ENCODE peak calls at places on chromosome 14, in seven cellular contexts. Z is naive thymus-derived CD4-positive, alpha-beta T cell; G is small intestine; M is HCT116; K is SJCRH30; D is DND-41; S is uterus. Q is an unnamed sample.

GRCh38 chr14:30005114-30005698 is 77.6 kb upstream of the PRKD1 start:
- DNase-seq in S (no peak), G (peak; percentile 80), M (no peak), Z (no peak), K (peak; percentile 9), D (no peak), Q (no peak)

GRCh38 chr14:75495399-75495798 is 26.9 kb upstream of the BATF start:
- DNase-seq in G (no peak), Z (no peak), K (no peak), M (no peak), D (no peak), S (no peak), Q (no peak)

GRCh38 chr14:64639340-64639821 is 64.8 kb upstream of the PLEKHG3 start:
- DNase-seq in M (no peak), Z (no peak), S (no peak), K (no peak), D (no peak), G (no peak), Q (no peak)

GRCh38 chr14:63504628-63505027 is 38.5 kb downstream of the PPP2R5E start:
- DNase-seq in S (no peak), M (no peak), G (no peak), Z (no peak), D (no peak), K (no peak), Q (no peak)

GRCh38 chr14:75440733-75441474 is 13.1 kb downstream of the JDP2 start:
- DNase-seq in K (no peak), G (no peak), Z (no peak), S (peak; percentile 64), M (no peak), D (no peak), Q (no peak)

GRCh38 chr14:75273272-75274044 is 5.2 kb upstream of the FOS start:
- DNase-seq in D (no peak), S (peak; percentile 42), G (no peak), M (no peak), Z (no peak), K (no peak), Q (no peak)

GRCh38 chr14:91968280-91968679 is 20.8 kb upstream of the FBLN5 start:
- DNase-seq in D (no peak), K (no peak), M (no peak), G (no peak), Z (no peak), S (no peak), Q (peak; percentile 48)

GRCh38 chr14:85556263-85556662 is 26.3 kb downstream of the FLRT2 start:
- DNase-seq in M (no peak), S (no peak), K (no peak), D (no peak), Z (no peak), G (no peak), Q (no peak)

GRCh38 chr14:98593361-98593761 is 678.6 kb downstream of the BCL11B start:
- DNase-seq in K (no peak), D (no peak), Z (no peak), M (no peak), S (no peak), G (no peak), Q (no peak)

GRCh38 chr14:24422694-24423531 is 6.6 kb downstream of the CBLN3 start:
- DNase-seq in K (no peak), D (no peak), M (no peak), S (no peak), Z (no peak), G (peak; percentile 93), Q (no peak)

GRCh38 chr14:90373887-90374286 is 22.9 kb upstream of the CALM1 start:
- DNase-seq in M (no peak), K (no peak), D (no peak), Z (no peak), G (no peak), S (no peak), Q (no peak)

GRCh38 chr14:58637391-58638230 is at the start of gene DACT1:
- DNase-seq in M (no peak), S (peak; percentile 72), Z (peak; percentile 45), D (no peak), K (peak; percentile 85), G (peak; percentile 25), Q (no peak)

GRCh38 chr14:37720131-37720530 is 124.7 kb downstream of the TTC6 start:
- DNase-seq in Z (no peak), M (no peak), D (no peak), G (no peak), K (no peak), S (no peak), Q (no peak)

GRCh38 chr14:68784298-68784910 is 8.5 kb downstream of the ZFP36L1 start:
- DNase-seq in K (no peak), Z (no peak), D (no peak), S (peak; percentile 50), G (peak; percentile 99), M (no peak), Q (no peak)

GRCh38 chr14:62322216-62322615 is 560.0 kb downstream of the SNAPC1 start:
- DNase-seq in G (no peak), K (no peak), S (no peak), Z (no peak), M (no peak), D (no peak), Q (no peak)

GRCh38 chr14:50451854-50452253 is 55.2 kb upstream of the CDKL1 start:
- DNase-seq in S (no peak), G (no peak), M (no peak), Z (no peak), K (no peak), D (no peak), Q (no peak)

GRCh38 chr14:64541971-64542838 is 1.7 kb downstream of the HSPA2 start:
- DNase-seq in M (no peak), Z (no peak), D (no peak), K (no peak), G (no peak), S (peak; percentile 24), Q (no peak)

GRCh38 chr14:59913187-59913586 is 6.8 kb upstream of the LRRC9 start:
- DNase-seq in Z (no peak), G (no peak), K (no peak), S (no peak), D (no peak), M (no peak), Q (no peak)

GRCh38 chr14:25090716-25091454 is 40.9 kb upstream of the STXBP6 start:
- DNase-seq in M (no peak), Z (no peak), S (no peak), G (peak; percentile 74), K (no peak), D (no peak), Q (no peak)

GRCh38 chr14:71341160-71341559 is 433.9 kb downstream of the PCNX1 start:
- DNase-seq in Z (no peak), D (no peak), K (no peak), M (no peak), G (no peak), S (no peak), Q (no peak)

DNA sequence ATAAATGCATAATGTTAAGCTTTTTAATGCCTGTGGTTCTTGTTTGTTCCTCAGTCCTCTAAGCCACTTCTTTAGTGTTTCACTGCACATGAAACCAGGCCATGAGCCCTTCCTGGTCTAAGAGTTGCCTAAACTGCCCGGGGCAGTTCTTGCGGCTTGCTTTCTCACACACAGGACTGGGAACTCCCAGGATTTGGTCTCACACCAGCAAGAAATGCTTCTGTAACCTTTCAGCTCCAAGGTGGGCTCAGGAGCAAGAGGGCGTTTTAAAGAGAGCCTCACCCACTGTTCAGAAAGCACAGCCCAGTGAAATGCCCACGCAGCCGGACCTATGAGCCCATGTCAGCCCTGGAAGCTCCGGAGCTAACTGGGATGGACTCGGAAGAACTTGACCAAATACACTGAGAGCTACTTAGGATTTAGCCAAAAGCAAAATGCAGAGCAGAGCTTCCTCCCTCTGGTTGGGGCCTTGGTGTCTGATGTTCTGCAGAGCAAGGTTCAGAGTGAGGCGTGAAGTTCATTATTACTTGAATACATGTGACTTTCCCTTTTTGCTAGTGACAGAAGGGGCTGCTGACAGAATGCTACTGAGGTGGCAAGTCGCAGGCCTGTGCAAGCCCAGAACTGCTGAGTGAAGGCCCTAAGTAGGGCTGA is 23.4 kb downstream of the SLC25A29 start:
- DNase-seq in K (no peak), Z (no peak), S (no peak), G (no peak), M (no peak), D (no peak), Q (no peak)
- H3K4me1 ChIP-seq in K (peaks cover 6% of the 10 kb centered on the region), Z (no peaks in the 10 kb centered on the region), S (no peaks in the 10 kb centered on the region), G (no peaks in the 10 kb centered on the region), M (peaks cover 26% of the 10 kb centered on the region), D (peaks cover 15% of the 10 kb centered on the region), Q (peaks cover 17% of the 10 kb centered on the region)

GRCh38 chr14:95318399-95318834 is 1.3 kb downstream of the CLMN start:
- DNase-seq in D (no peak), Z (no peak), K (no peak), G (peak; percentile 31), M (no peak), S (no peak), Q (no peak)
- H3K4me1 ChIP-seq in D (peaks cover 13% of the 10 kb centered on the region), Z (no peaks in the 10 kb centered on the region), K (peaks cover 57% of the 10 kb centered on the region), G (no peaks in the 10 kb centered on the region), M (peaks cover 51% of the 10 kb centered on the region), S (no peaks in the 10 kb centered on the region), Q (peaks cover 11% of the 10 kb centered on the region)

GRCh38 chr14:94029671-94030203 is 3.6 kb downstream of the OTUB2 start:
- DNase-seq in M (no peak), K (no peak), Z (no peak), S (no peak), D (no peak), G (no peak), Q (no peak)
- H3K4me1 ChIP-seq in M (peaks cover 55% of the 10 kb centered on the region), K (no peaks in the 10 kb centered on the region), Z (peaks cover 12% of the 10 kb centered on the region), S (no peaks in the 10 kb centered on the region), D (no peaks in the 10 kb centered on the region), G (no peaks in the 10 kb centered on the region), Q (no peaks in the 10 kb centered on the region)

GRCh38 chr14:22837750-22838538 is 1.6 kb downstream of the MMP14 start:
- DNase-seq in S (peak; percentile 86), M (no peak), D (no peak), G (peak; percentile 42), Z (no peak), K (no peak), Q (no peak)

GRCh38 chr14:22835505-22835904 is 880 bp upstream of the MMP14 start:
- DNase-seq in K (no peak), M (no peak), Z (no peak), D (no peak), S (no peak), G (no peak), Q (no peak)

GRCh38 chr14:22836301-22837058 is at the start of gene MMP14:
- DNase-seq in Z (no peak), G (peak; percentile 63), K (peak; percentile 87), S (peak; percentile 89), D (no peak), M (no peak), Q (no peak)

GRCh38 chr14:22838631-22839041 is 2.3 kb downstream of the MMP14 start:
- DNase-seq in K (no peak), Z (no peak), M (no peak), S (peak; percentile 50), D (no peak), G (no peak), Q (no peak)

DNA sequence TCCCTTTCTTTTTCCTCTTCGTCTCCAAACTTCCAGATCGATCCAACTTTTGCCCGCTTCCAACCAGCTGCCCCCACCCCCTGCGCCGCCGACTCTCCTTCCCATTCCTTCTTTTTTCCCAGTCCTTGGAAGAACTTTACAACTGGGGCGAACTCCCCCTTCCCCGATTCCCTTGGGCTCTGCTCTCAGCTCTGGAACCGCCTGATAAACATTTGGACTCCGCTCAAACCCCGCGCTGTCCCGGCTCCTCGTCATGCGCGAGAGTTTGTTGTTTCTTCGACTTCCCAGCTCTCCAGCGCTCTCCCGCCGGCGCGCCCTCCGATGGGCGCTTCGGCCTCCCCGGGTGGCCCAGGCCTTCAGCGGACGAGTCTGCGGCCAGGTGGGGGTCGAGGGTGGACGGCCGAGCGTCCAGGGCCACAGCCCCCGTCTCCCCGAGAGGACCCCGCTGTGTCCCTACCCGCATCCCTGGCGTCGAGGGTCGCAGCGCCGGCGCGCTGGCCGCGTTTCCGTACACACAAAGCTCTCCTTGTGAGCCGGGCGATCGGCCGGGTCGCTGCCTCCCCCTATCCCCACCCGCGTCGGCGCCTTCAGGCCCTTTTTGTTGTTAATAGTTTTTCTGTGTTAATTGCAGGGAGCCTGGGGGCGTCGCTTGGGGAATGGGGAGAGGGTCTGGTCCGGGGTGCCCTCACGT is 819 bp downstream of the MMP14 start:
- DNase-seq in D (no peak), Z (no peak), S (peak; percentile 66), G (peak; percentile 73), K (no peak), M (no peak), Q (no peak)
- H3K4me1 ChIP-seq in D (no peaks in the 10 kb centered on the region), Z (peaks cover 13% of the 10 kb centered on the region), S (no peaks in the 10 kb centered on the region), G (peaks cover 4% of the 10 kb centered on the region), K (peaks cover 14% of the 10 kb centered on the region), M (peaks cover 14% of the 10 kb centered on the region), Q (peaks cover 19% of the 10 kb centered on the region)

Q was measured in CD8-positive, alpha-beta T cell.